ENCODE peak calls at places on chromosome 21, in four cellular contexts. O is lower lobe of right lung, H is suprapubic skin, E is adrenal gland. C is an unnamed sample.

GRCh38 chr21:27802816-27803475 is 836.1 kb upstream of the ADAMTS5 start:
- DNase-seq in O (no peak), H (no peak), E (peak; percentile 28), C (peak; percentile 86)

GRCh38 chr21:45555251-45555556 is 13.0 kb upstream of the SLC19A1 start:
- DNase-seq in O (no peak), H (no peak), E (no peak), C (no peak)

GRCh38 chr21:46368533-46369285 is 44.8 kb downstream of the PCNT start:
- DNase-seq in O (no peak), H (no peak), E (no peak), C (no peak)

GRCh38 chr21:45979141-45979631 is 2.4 kb upstream of the COL6A1 start:
- DNase-seq in O (peak; percentile 42), H (no peak), E (no peak), C (peak; percentile 72)

GRCh38 chr21:44911384-44912157 is 9.1 kb downstream of the ITGB2 start:
- DNase-seq in O (peak; percentile 87), H (no peak), E (peak; percentile 74), C (peak; percentile 61)

GRCh38 chr21:45295576-45296365 is 8.1 kb upstream of the POFUT2 start:
- DNase-seq in O (peak; percentile 16), H (no peak), E (peak; percentile 74), C (peak; percentile 35)

GRCh38 chr21:45995686-45996179 is 14.2 kb downstream of the COL6A1 start:
- DNase-seq in O (peak; percentile 38), H (peak; percentile 67), E (peak; percentile 15), C (peak; percentile 37)

GRCh38 chr21:44449473-44450363 is 5.6 kb upstream of the LRRC3 start:
- DNase-seq in O (no peak), H (peak; percentile 35), E (peak; percentile 3), C (peak; percentile 55)

GRCh38 chr21:46183910-46184624 is at the start of gene SPATC1L:
- DNase-seq in O (peak; percentile 82), H (peak; percentile 86), E (peak; percentile 81), C (peak; percentile 84)

GRCh38 chr21:44849616-44850130 is 23.8 kb downstream of the PTTG1IP start:
- DNase-seq in O (no peak), H (no peak), E (no peak), C (no peak)

GRCh38 chr21:31622397-31622796 is 37.1 kb upstream of the SOD1 start:
- DNase-seq in O (no peak), H (no peak), E (no peak), C (no peak)

GRCh38 chr21:28737671-28738279 is 254.9 kb downstream of the LTN1 start:
- DNase-seq in O (no peak), H (no peak), E (no peak), C (no peak)

GRCh38 chr21:45862544-45863207 is 118.9 kb upstream of the COL6A1 start:
- DNase-seq in O (no peak), H (no peak), E (no peak), C (peak; percentile 35)

GRCh38 chr21:31326478-31327247 is 17.4 kb downstream of the TIAM1 start:
- DNase-seq in O (no peak), H (no peak), E (no peak), C (no peak)

GRCh38 chr21:44736291-44737004 is 25.1 kb upstream of the TSPEAR start:
- DNase-seq in O (no peak), H (peak; percentile 62), E (no peak), C (no peak)

GRCh38 chr21:46161800-46162592 is 6.6 kb upstream of the FTCD start:
- DNase-seq in O (no peak), H (peak; percentile 75), E (no peak), C (no peak)

GRCh38 chr21:17799414-17800164 is 19.6 kb downstream of the C21orf91 start:
- DNase-seq in O (no peak), H (no peak), E (no peak), C (no peak)

GRCh38 chr21:45488839-45489479 is 53.3 kb downstream of the SLC19A1 start:
- DNase-seq in O (no peak), H (no peak), E (no peak), C (peak; percentile 71)

GRCh38 chr21:33229099-33229775 is 501 bp upstream of the IFNAR2 start:
- DNase-seq in O (no peak), H (no peak), E (no peak), C (no peak)

GRCh38 chr21:35943752-35944151 is 116.6 kb downstream of the SETD4 start:
- DNase-seq in O (no peak), H (no peak), E (no peak), C (no peak)

GRCh38 chr21:19900149-19900548 is 1098.1 kb upstream of the NCAM2 start:
- DNase-seq in O (no peak), H (no peak), E (no peak), C (no peak)

GRCh38 chr21:33434770-33435360 is 31.7 kb downstream of the IFNGR2 start:
- DNase-seq in O (peak; percentile 24), H (no peak), E (peak; percentile 43), C (no peak)

GRCh38 chr21:21415741-21416140 is 417.5 kb downstream of the NCAM2 start:
- DNase-seq in O (no peak), H (no peak), E (no peak), C (no peak)

GRCh38 chr21:45551316-45551715 is 9.1 kb upstream of the SLC19A1 start:
- DNase-seq in O (peak; percentile 47), H (peak; percentile 64), E (peak; percentile 67), C (peak; percentile 2)

GRCh38 chr21:27206368-27206982 is 239.6 kb upstream of the ADAMTS5 start:
- DNase-seq in O (no peak), H (no peak), E (no peak), C (peak; percentile 47)

GRCh38 chr21:45819478-45820170 is 161.9 kb upstream of the COL6A1 start:
- DNase-seq in O (no peak), H (no peak), E (no peak), C (no peak)

GRCh38 chr21:45704311-45705108 is 61.0 kb downstream of the PCBP3 start:
- DNase-seq in O (no peak), H (no peak), E (no peak), C (no peak)

GRCh38 chr21:29441651-29442050 is 142.9 kb downstream of the BACH1 start:
- DNase-seq in O (no peak), H (no peak), E (no peak), C (no peak)

GRCh38 chr21:36981049-36981391 is 14.6 kb upstream of the HLCS start:
- DNase-seq in O (no peak), H (no peak), E (no peak), C (no peak)

GRCh38 chr21:45436371-45437040 is 31.5 kb downstream of the COL18A1 start:
- DNase-seq in O (no peak), H (no peak), E (no peak), C (no peak)

GRCh38 chr21:41317458-41317857 is 857 bp downstream of the FAM3B start:
- DNase-seq in O (no peak), H (no peak), E (no peak), C (no peak)
- H3K4me3 ChIP-seq in O (peak overlapping the region; percentile 50), H (no peak overlapping the region), E (no peak overlapping the region), C (peak overlapping the region; percentile 72)

GRCh38 chr21:39136711-39137110 is 46.5 kb downstream of the PSMG1 start:
- DNase-seq in O (no peak), H (no peak), E (peak; percentile 21), C (no peak)

GRCh38 chr21:39132248-39132647 is 51.0 kb downstream of the PSMG1 start:
- DNase-seq in O (no peak), H (no peak), E (no peak), C (no peak)

GRCh38 chr21:39134288-39134810 is 48.9 kb downstream of the PSMG1 start:
- DNase-seq in O (no peak), H (no peak), E (no peak), C (no peak)

GRCh38 chr21:39141502-39141901 is 41.7 kb downstream of the PSMG1 start:
- DNase-seq in O (no peak), H (no peak), E (no peak), C (no peak)

DNA sequence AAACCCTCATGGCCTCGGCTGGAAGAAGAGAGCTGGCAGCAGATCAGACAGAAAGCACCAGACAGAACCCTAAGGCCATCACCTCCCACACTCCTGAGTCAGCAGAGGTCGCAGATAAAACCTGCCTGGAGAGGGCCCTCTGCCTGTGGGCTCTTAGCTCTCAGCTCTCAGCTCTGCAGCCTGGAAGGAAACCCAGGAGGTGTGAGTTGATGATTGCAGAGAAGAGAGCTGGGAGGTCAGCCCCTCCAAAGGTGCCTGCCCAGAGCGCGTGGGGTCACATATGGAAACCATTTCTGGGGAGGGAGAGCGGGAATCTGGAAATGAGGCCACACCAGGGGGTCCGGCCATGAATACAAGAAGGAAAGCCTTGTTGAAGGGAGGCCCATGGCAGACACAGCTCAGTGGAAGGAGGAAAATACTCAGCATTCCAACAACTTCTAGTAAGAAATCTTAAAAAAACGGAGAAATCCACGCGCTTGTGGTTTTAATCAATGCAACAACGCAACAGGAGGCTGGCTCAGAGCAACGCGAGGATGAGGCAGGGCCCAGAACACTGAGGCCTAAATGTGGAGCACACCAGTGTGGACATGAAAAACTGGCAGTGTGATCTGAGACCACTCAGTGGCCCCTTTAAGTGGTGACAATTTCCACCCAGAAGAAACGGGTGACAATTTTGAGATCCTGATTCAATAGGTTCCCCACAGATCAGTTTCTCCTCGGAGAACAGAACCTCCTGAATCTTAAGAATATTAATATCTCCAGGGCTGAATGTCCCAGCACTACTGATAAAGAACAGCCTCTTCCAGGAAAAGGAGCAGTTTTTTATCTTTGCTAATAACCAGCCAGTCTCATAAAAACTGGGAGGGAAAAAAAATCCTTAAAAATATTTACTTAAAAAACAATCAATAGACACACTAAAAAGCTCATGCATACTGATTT is 45.7 kb downstream of the PSMG1 start:
- DNase-seq in O (no peak), H (no peak), E (peak; percentile 54), C (peak; percentile 82)
- TF ChIP-seq CTCF in O (no peak), H (no peak), E (no peak), C (peak; percentile 50)

DNA sequence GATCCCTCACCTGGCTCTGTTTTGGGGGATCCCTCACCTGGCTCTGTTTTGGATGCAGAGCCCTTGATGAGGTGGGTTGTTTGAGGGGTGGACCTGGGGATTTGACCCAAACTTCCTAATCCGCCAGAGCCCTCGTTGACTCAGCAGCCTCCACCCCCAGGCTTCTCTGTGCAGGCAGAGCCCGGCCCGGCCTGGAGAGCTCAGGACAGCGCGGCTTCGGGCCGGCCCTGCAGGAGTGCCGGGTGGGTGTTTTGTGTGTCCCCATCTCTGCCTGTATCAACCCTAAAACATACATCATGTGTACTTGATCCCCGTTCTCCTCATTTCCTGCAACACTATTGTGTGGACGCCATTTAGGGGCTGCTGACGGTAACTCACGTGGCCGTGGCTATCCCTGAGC is 124.2 kb downstream of the SIK1 start:
- DNase-seq in O (no peak), H (no peak), E (peak; percentile 2), C (no peak)
- H3K4me1 ChIP-seq in O (peaks cover 6% of the 10 kb centered on the region), H (peaks cover 70% of the 10 kb centered on the region), E (no peaks in the 10 kb centered on the region), C (no peaks in the 10 kb centered on the region)

DNA sequence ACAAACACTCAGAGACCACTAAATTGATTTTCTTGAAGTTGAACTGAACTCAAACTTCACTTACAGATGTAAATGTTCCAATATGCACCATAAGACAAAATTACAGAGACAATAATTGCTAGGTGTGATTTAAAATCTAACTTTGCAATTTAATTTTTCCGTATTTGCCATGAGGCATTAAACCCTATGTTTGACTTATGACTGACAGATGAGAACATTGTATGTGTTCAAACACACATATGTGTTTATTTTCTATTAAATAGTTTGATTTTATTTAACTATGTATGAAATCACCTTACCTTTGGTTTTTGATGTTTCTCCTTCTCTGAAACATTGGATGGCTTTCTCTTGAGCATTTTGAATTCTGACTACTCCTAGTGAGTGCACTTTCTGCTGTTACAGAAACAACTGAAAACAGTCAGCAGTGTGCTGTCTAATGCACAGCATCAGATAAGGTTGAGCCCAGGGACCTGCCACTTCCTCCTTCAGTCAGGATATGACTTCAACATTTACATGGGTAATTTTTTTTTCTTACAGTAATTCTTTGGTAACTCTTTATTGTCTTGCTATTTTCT is at the start of gene SAMSN1:
- DNase-seq in O (peak; percentile 64), H (no peak), E (no peak), C (no peak)
- H3K4me3 ChIP-seq in O (peak within 1 kb of the TSS; percentile 45), H (peak within 1 kb of the TSS; percentile 19), E (no peak within 1 kb of the TSS), C (no peak within 1 kb of the TSS)

C was measured in endodermal cell.